ENCODE peak calls at places on chromosomes 3 and 15, in four cellular contexts. J, N, C and V are unnamed samples. For H3K79me2 and H3K4me1, the result is how much of the 10 kb centered on the place peaks cover.

GRCh38 chr3:13009132-13009945 is 63.9 kb downstream of the IQSEC1 start:
- DNase-seq in C (peak), J (no peak), N (no peak), V (no peak)

GRCh38 chr3:100720423-100720822 is 11.1 kb downstream of the TFG start:
- DNase-seq in J (no peak), C (no peak), N (no peak), V (no peak)

GRCh38 chr3:177251756-177252155 is 54.5 kb upstream of the TBL1XR1 start:
- DNase-seq in C (no peak), J (no peak), N (no peak), V (no peak)

GRCh38 chr3:46947981-46948791 is 28.4 kb downstream of the CCDC12 start:
- DNase-seq in J (peak), C (no peak), N (peak), V (peak)

GRCh38 chr15:87873501-87873900 is 383.0 kb downstream of the NTRK3 start:
- DNase-seq in J (no peak), N (peak), C (no peak), V (no peak)

GRCh38 chr15:92294759-92295158 is 98.9 kb upstream of the ST8SIA2 start:
- DNase-seq in C (no peak), J (no peak), N (no peak), V (no peak)

GRCh38 chr3:31968927-31969418 is 12.1 kb downstream of the OSBPL10 start:
- DNase-seq in C (peak), N (peak), J (peak), V (peak)

GRCh38 chr3:107675233-107675900 is 152.6 kb downstream of the BBX start:
- DNase-seq in N (no peak), J (no peak), C (no peak), V (no peak)

GRCh38 chr3:129121016-129121791 is 400 bp downstream of the RAB43 start:
- DNase-seq in C (peak), N (peak), J (peak), V (no peak)

GRCh38 chr3:43102773-43103480 is 3.0 kb downstream of the POMGNT2 start:
- DNase-seq in N (no peak), C (no peak), J (peak), V (no peak)

GRCh38 chr15:92907880-92908279 is 7.8 kb downstream of the CHD2 start:
- DNase-seq in N (peak), J (peak), C (peak), V (peak)

GRCh38 chr3:71584216-71585061 is 911 bp upstream of the FOXP1 start:
- DNase-seq in N (peak), C (peak), J (peak), V (peak)

GRCh38 chr15:48501208-48501607 is 144.3 kb downstream of the FBN1 start:
- DNase-seq in J (no peak), N (no peak), C (no peak), V (no peak)

GRCh38 chr15:77581896-77582569 is 50.7 kb downstream of the LINGO1 start:
- DNase-seq in J (no peak), N (no peak), C (peak), V (no peak)

GRCh38 chr15:30954674-30955073 is 36.8 kb downstream of the MTMR10 start:
- DNase-seq in C (no peak), N (peak), J (no peak), V (no peak)

GRCh38 chr15:74978503-74978902 is 16.9 kb upstream of the SCAMP5 start:
- DNase-seq in J (no peak), N (no peak), C (peak), V (no peak)

GRCh38 chr3:77799280-77799679 is 759.4 kb downstream of the ROBO2 start:
- DNase-seq in J (no peak), N (no peak), C (no peak), V (no peak)

GRCh38 chr3:114608293-114608692 is 314.5 kb downstream of the TIGIT start:
- DNase-seq in N (peak), J (no peak), C (peak), V (peak)

GRCh38 chr3:193872265-193872753 is 263.6 kb upstream of the HES1 start:
- DNase-seq in C (peak), N (peak), J (peak), V (peak)

GRCh38 chr3:123971416-123971815 is 10.4 kb upstream of the CCDC14 start:
- DNase-seq in J (no peak), N (no peak), C (no peak), V (no peak)

GRCh38 chr3:23073721-23074300 is 129.3 kb upstream of the UBE2E2 start:
- DNase-seq in N (no peak), C (no peak), J (no peak), V (no peak)

GRCh38 chr3:194267744-194268658 is 83.1 kb downstream of the CPN2 start:
- DNase-seq in C (no peak), J (no peak), N (peak), V (no peak)

GRCh38 chr3:15325228-15325627 is 7.2 kb downstream of the SH3BP5 start:
- DNase-seq in J (peak), C (peak), N (no peak), V (peak)

GRCh38 chr15:31262901-31263671 is 63.5 kb upstream of the KLF13 start:
- DNase-seq in N (peak), C (peak), J (no peak), V (peak)

GRCh38 chr3:149448331-149448831 is 26.1 kb upstream of the TM4SF4 start:
- DNase-seq in C (peak), N (peak), J (no peak), V (peak)

GRCh38 chr3:141080407-141080806 is 29.3 kb downstream of the SPSB4 start:
- DNase-seq in N (no peak), C (peak), J (no peak), V (no peak)

GRCh38 chr15:94061041-94061440 is 170.3 kb upstream of the MCTP2 start:
- DNase-seq in J (no peak), N (no peak), C (no peak), V (peak)

GRCh38 chr3:20066848-20067617 is 26.8 kb downstream of the KAT2B start:
- DNase-seq in C (peak), N (peak), J (no peak), V (peak)

GRCh38 chr15:88810449-88810848 is 7.2 kb downstream of the ACAN start:
- DNase-seq in C (peak), J (peak), N (no peak), V (peak)

GRCh38 chr15:85129881-85130280 is 148.2 kb downstream of the PDE8A start:
- DNase-seq in J (no peak), C (no peak), N (no peak), V (no peak)

GRCh38 chr3:129371041-129371826 is 57.2 kb downstream of the EFCAB12 start:
- DNase-seq in C (no peak), N (no peak), J (no peak), V (no peak)

GRCh38 chr15:55526559-55527036 is 18.6 kb upstream of the DNAAF4 start:
- DNase-seq in N (peak), J (peak), C (no peak), V (peak)

GRCh38 chr3:129560931-129561594 is 18.1 kb downstream of the H1-8 start:
- DNase-seq in J (peak), C (peak), N (peak), V (no peak)

GRCh38 chr3:33829720-33830119 is 31.3 kb downstream of the PDCD6IP start:
- DNase-seq in C (no peak), N (no peak), J (no peak), V (no peak)

GRCh38 chr3:33826688-33827087 is 28.3 kb downstream of the PDCD6IP start:
- DNase-seq in J (no peak), N (peak), C (no peak), V (no peak)

GRCh38 chr3:33833408-33834116 is 35.1 kb downstream of the PDCD6IP start:
- DNase-seq in N (no peak), C (peak), J (no peak), V (no peak)

GRCh38 chr3:33834117-33834495 is 35.7 kb downstream of the PDCD6IP start:
- DNase-seq in C (no peak), N (no peak), J (no peak), V (no peak)

DNA sequence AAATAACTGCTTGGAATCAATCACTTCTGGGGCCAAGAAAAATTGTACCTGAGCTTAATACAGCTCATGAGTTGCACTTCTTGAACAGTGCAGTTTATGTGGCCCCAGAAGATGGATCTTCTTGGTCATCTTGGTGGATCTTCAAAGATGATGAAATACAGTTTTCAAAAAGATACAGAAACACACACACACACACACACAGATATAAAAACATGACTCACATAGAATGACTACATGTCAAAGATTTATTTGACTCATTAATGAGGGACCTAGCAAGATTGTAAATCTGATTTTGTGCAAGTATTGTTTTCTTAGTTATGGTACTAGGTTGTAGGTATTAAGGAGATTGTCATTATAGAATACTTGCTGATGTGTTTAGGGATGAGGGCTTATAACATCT is 32.6 kb downstream of the PDCD6IP start:
- DNase-seq in C (no peak), J (no peak), N (peak), V (peak)
- H3K79me2 ChIP-seq in C (half or more), J (under half), N (under half), V (half or more)

GRCh38 chr3:66910721-66911120 is 87.4 kb upstream of the KBTBD8 start:
- DNase-seq in J (no peak), N (no peak), C (no peak), V (no peak)
- H3K4me1 ChIP-seq in J (under half), N (under half), C (under half), V (under half)

DNA sequence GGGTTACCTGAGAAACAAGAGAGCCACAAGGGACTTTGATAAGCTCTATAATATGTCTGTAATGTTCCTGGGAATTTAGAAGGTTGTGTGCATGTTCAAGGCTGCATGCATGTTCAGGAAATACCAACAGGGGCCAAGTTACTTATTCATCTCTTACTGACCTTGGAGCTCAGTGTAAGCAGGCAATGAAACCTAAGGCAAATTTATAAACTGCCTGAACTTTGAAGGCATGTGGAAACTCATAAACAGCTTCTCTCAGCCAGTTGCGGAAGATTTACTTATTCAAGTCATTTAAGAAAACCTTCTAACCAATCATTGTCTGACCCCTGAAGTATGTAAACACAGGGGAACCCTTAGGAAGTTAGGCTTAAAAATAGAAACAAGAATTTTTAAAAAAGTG is 57.1 kb downstream of the SLC15A2 start:
- DNase-seq in C (peak), J (peak), N (no peak), V (no peak)
- H3K79me2 ChIP-seq in C (under half), J (under half), N (under half), V (under half)

GRCh38 chr15:64157599-64158125 is 5.2 kb downstream of the PPIB start:
- DNase-seq in N (no peak), C (no peak), J (no peak), V (no peak)
- H3K4me1 ChIP-seq in N (under half), C (under half), J (under half), V (under half)

DNA sequence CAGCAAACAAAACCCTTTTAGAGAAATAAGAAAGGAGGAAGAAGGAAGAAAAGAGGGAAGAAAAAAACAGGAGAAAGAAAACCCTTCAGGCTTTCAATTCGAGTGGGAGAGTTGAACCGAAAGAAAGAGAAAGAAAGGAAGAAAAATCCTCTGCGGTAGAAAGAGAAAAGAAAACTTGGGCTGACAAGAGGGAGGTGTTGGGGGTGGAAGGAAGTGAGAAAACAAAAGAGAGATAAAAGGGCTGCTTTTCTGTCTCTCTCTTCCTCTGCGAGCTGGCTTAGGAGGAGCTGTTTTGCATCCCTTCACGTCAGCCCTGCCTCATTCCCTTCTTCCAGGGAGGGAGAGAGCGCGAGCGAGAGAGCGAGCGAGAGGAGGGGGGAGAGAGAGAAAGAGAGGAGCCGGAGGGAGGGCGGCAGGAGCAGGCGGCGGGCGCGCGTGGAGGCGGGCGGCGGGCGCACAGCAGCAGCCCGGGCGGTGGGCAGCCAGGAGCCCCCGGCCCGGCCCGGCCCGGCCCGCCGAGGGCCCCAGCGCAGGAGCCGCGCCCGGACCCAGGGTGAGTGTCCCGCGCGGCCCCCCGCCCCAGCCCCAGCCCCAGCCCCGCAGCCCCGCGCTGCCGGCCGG is at the start of gene ZNF710:
- DNase-seq in J (peak), C (peak), N (peak), V (peak)
- H3K79me2 ChIP-seq in J (under half), C (under half), N (under half), V (under half)

DNA sequence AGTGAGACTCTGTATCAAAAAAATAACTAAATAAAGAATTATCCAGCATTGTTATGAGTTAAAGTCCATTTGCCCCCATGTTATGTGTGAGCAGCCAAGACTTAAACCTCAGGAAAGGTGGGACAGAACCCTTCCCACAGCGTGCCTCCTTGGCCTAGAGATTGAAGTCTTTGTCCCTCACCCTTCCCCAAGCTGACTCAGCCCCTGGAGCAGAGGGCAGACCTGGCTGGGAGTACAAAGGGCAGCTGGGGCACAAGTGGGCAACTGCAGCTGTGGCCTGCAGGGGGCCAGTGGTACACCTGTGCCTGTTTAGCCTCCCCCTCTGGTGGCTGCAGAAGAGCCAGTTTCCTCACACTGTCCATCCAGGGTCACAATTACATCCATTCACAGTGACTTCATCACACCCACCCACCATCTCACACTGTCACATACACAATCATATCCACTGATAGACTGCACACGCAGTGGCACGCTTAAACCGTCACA is 940 bp upstream of the ACY1 start:
- DNase-seq in N (no peak), J (peak), C (peak), V (no peak)
- H3K4me1 ChIP-seq in N (under half), J (under half), C (under half), V (under half)